ENCODE peak calls at places on chromosomes 4 and X, in ten cellular contexts. W, L, V, J, C, F, E, D, A and B are unnamed samples. For H3K4me1, the result is how much of the 10 kb centered on the place peaks cover.

GRCh38 chrX:40663880-40664630 is 16.7 kb upstream of the CXorf38 start:
- DNase-seq in W (peak), L (no peak), V (peak), J (no peak), C (peak), F (peak), E (no peak), D (peak), A (peak), B (no peak)

GRCh38 chrX:34884693-34885277 is 57.8 kb upstream of the FAM47B start:
- DNase-seq in W (peak), L (no peak), V (peak), J (no peak), C (no peak), F (peak), E (no peak), D (peak), A (no peak), B (no peak)

GRCh38 chr4:182978152-182978827 is 61.1 kb upstream of the DCTD start:
- DNase-seq in W (no peak), L (no peak), V (peak), J (no peak), C (peak), F (peak), E (no peak), D (peak), A (no peak), B (no peak)

GRCh38 chr4:147550626-147551250 is 66.5 kb upstream of the TMEM184C start:
- DNase-seq in W (peak), L (no peak), V (no peak), J (no peak), C (no peak), F (peak), E (no peak), D (peak), A (no peak), B (no peak)

GRCh38 chr4:181213562-181213961 is 1029.6 kb upstream of the TENM3 start:
- DNase-seq in W (peak), L (no peak), V (no peak), J (no peak), C (no peak), F (no peak), E (no peak), D (no peak), A (no peak), B (no peak)

GRCh38 chr4:107806196-107806595 is 18.5 kb upstream of the SGMS2 start:
- DNase-seq in W (no peak), L (no peak), V (no peak), J (no peak), C (no peak), F (no peak), E (no peak), D (peak), A (no peak), B (no peak)

GRCh38 chr4:134216436-134216835 is 14.8 kb upstream of the PABPC4L start:
- DNase-seq in W (no peak), L (no peak), V (peak), J (no peak), C (peak), F (peak), E (no peak), D (peak), A (no peak), B (no peak)

GRCh38 chr4:12679217-12679616 is 804.9 kb downstream of the RAB28 start:
- DNase-seq in W (no peak), L (no peak), V (peak), J (no peak), C (peak), F (no peak), E (no peak), D (peak), A (no peak), B (no peak)

GRCh38 chr4:8123865-8124264 is 34.7 kb downstream of the ABLIM2 start:
- DNase-seq in W (no peak), L (no peak), V (no peak), J (no peak), C (no peak), F (no peak), E (no peak), D (no peak), A (no peak), B (no peak)

GRCh38 chr4:8123389-8123788 is 35.2 kb downstream of the ABLIM2 start:
- DNase-seq in W (no peak), L (no peak), V (no peak), J (no peak), C (peak), F (no peak), E (no peak), D (peak), A (no peak), B (no peak)

GRCh38 chr4:8121236-8122015 is 37.2 kb downstream of the ABLIM2 start:
- DNase-seq in W (no peak), L (no peak), V (no peak), J (no peak), C (no peak), F (no peak), E (no peak), D (no peak), A (no peak), B (no peak)

GRCh38 chr4:8120518-8120917 is 38.1 kb downstream of the ABLIM2 start:
- DNase-seq in W (no peak), L (no peak), V (no peak), J (no peak), C (no peak), F (no peak), E (no peak), D (no peak), A (no peak), B (no peak)

GRCh38 chr4:8122746-8123145 is 35.9 kb downstream of the ABLIM2 start:
- DNase-seq in W (no peak), L (no peak), V (no peak), J (no peak), C (no peak), F (no peak), E (no peak), D (no peak), A (no peak), B (no peak)
- H3K4me1 ChIP-seq in W (under half), L (under half), V (under half), J (under half), C (under half), F (under half), E (under half), D (under half), A (under half), B (half or more)

DNA sequence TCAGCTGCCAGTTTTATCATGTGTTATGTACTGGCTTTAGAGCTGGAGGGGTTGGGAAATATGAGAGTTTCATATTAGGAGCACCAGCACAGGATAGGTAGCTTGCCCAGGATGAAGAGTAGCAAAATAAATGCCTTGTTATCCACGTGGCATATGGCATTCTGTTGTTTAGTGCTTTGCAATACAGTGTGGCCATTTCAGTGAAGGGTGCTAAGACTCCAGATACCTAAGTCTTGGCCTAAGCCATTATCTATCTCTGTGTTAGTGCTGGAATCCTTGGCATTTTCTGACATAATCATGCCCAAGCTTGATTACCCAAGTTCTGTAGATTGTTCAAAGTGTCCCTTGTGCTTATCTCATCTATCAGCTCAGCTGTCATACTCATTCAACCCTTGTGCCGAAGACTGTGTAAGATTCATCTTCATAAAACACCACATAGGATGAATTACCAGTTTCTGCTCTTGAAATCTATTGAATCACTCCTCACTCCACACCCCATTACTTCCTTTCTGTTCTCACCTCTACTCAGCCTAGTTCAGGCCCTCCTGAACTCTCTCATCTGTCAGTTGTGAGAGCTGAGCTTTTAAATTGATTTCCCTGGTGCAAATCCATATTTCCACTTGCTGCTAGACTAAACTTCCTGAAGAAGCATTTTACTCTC is 73.5 kb downstream of the CLCN5 start:
- DNase-seq in W (no peak), L (no peak), V (no peak), J (no peak), C (peak), F (no peak), E (no peak), D (peak), A (no peak), B (no peak)
- H3K27ac ChIP-seq in W (no peak), L (no peak), V (peak), J (no peak), C (no peak), F (no peak), E (no peak), D (peak), A (no peak), B (peak)

GRCh38 chr4:7051144-7051495 is 7.9 kb downstream of the TADA2B start:
- DNase-seq in W (no peak), L (no peak), V (no peak), J (no peak), C (no peak), F (no peak), E (no peak), D (no peak), A (no peak), B (no peak)
- H3K4me1 ChIP-seq in W (under half), L (under half), V (under half), J (under half), C (under half), F (under half), E (half or more), D (under half), A (under half), B (under half)

GRCh38 chrX:48523682-48524081 is 2.1 kb downstream of the EBP start:
- DNase-seq in W (no peak), L (no peak), V (no peak), J (no peak), C (no peak), F (no peak), E (no peak), D (no peak), A (no peak), B (no peak)

GRCh38 chrX:48521353-48522243 is at the start of gene EBP:
- DNase-seq in W (peak), L (peak), V (peak), J (peak), C (peak), F (peak), E (peak), D (peak), A (peak), B (peak)

GRCh38 chrX:48520455-48520854 is 1.2 kb upstream of the EBP start:
- DNase-seq in W (no peak), L (no peak), V (no peak), J (no peak), C (no peak), F (no peak), E (no peak), D (no peak), A (no peak), B (no peak)

GRCh38 chrX:48522291-48522690 is 683 bp downstream of the EBP start:
- DNase-seq in W (no peak), L (no peak), V (no peak), J (peak), C (no peak), F (no peak), E (no peak), D (no peak), A (no peak), B (no peak)

DNA sequence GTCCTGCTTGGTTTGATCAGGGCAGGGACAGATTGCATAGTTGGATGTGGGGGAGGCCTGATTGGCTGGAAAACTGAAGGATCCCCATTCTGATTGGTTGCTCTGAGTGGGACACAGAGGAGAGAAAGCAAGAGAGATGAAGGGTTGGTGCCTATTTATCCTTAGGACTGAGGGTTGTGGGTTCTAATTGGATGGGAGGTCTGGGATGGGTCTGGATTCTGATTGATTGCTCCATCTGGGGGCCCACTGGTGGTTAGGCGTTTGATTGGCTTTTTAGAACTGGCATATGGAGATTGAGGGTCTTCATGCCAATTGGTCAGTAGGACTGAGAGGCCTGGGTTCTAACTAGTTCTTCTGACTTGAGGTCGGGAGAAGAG is 644 bp upstream of the EBP start:
- DNase-seq in W (no peak), L (no peak), V (no peak), J (no peak), C (peak), F (no peak), E (no peak), D (no peak), A (peak), B (no peak)
- H3K27ac ChIP-seq in W (no peak), L (peak), V (no peak), J (no peak), C (no peak), F (no peak), E (peak), D (peak), A (peak), B (no peak)

DNA sequence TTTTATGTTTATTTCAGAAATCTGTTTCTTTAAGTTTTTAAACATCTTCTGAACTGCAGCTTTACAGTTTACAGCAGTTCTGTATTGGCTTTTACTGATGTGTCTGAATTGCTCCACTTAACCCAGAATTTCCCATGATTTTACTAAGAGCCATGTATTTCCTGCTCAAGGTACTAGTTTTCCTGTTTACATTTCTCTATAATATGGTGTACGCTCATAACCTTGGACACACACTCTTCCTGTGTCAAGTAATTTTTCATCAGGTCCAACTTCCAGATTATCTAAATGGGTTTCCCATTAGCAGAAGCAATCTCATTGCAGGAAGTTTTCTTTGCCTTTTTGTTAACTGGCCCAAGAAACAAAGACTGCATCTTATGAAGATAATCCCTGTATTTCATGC is 12.3 kb downstream of the ELF2 start:
- DNase-seq in W (no peak), L (no peak), V (no peak), J (no peak), C (no peak), F (no peak), E (no peak), D (no peak), A (no peak), B (no peak)
- H3K4me1 ChIP-seq in W (under half), L (under half), V (under half), J (under half), C (under half), F (under half), E (half or more), D (under half), A (under half), B (half or more)

DNA sequence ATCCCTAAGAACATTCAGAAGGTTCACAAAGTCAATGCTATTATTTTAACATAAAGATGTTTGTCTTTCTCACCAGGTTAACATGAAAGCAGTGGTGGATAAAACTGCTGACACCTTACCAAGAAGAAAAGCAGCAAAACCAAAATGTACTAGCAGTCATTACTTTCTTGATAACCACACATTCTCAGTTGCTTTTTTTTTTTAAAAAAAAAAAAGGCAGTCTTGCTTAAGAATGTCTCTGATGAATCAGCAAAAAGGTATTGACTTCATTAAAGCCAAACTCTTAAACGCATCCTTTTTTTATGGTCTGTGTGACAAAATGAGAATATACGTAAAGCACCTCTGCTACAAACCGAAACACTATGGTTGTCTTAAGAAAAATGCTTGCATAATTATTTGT is 31.9 kb downstream of the CDKL2 start:
- DNase-seq in W (peak), L (no peak), V (peak), J (no peak), C (peak), F (peak), E (no peak), D (peak), A (no peak), B (no peak)
- H3K27ac ChIP-seq in W (no peak), L (no peak), V (no peak), J (no peak), C (no peak), F (no peak), E (no peak), D (no peak), A (no peak), B (no peak)

DNA sequence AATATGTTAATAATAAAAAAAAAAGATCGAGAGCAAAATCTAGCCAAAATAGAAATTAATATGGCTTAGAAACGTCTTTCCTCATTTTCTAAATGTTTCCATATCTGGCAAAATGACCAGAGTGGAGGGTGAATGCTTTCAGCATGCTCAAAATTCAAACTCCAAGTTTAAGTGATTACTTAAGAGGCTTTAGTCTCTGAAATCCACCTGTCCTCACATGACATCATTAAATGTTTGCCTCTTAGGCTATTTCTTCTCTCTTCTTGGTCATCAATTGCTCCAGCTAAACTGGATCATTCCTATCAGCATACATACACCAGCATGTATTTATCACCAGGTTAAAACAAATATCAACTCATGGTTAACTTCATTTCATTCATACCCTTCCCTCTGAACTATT is 54.5 kb upstream of the ATXN3L start:
- DNase-seq in W (no peak), L (no peak), V (no peak), J (no peak), C (no peak), F (no peak), E (no peak), D (no peak), A (no peak), B (no peak)
- H3K4me1 ChIP-seq in W (under half), L (under half), V (under half), J (under half), C (under half), F (under half), E (under half), D (under half), A (under half), B (under half)

GRCh38 chr4:8100696-8101095 is 57.9 kb downstream of the ABLIM2 start:
- DNase-seq in W (no peak), L (no peak), V (no peak), J (no peak), C (no peak), F (no peak), E (no peak), D (peak), A (no peak), B (no peak)

GRCh38 chr4:8101796-8102355 is 56.7 kb downstream of the ABLIM2 start:
- DNase-seq in W (no peak), L (no peak), V (no peak), J (no peak), C (no peak), F (no peak), E (no peak), D (no peak), A (no peak), B (no peak)

GRCh38 chr4:8099981-8100464 is 58.6 kb downstream of the ABLIM2 start:
- DNase-seq in W (no peak), L (no peak), V (no peak), J (no peak), C (no peak), F (no peak), E (no peak), D (peak), A (no peak), B (peak)

GRCh38 chr4:8102831-8103230 is 55.8 kb downstream of the ABLIM2 start:
- DNase-seq in W (no peak), L (no peak), V (no peak), J (no peak), C (no peak), F (no peak), E (no peak), D (no peak), A (no peak), B (no peak)

GRCh38 chr4:8101213-8101781 is 57.3 kb downstream of the ABLIM2 start:
- DNase-seq in W (no peak), L (peak), V (no peak), J (no peak), C (no peak), F (no peak), E (peak), D (peak), A (no peak), B (peak)
- H3K27ac ChIP-seq in W (no peak), L (peak), V (no peak), J (no peak), C (no peak), F (no peak), E (no peak), D (no peak), A (no peak), B (peak)

GRCh38 chrX:44422631-44423030 is 79.2 kb upstream of the EFHC2 start:
- DNase-seq in W (no peak), L (no peak), V (peak), J (no peak), C (no peak), F (no peak), E (no peak), D (no peak), A (no peak), B (no peak)
- H3K4me1 ChIP-seq in W (under half), L (under half), V (under half), J (under half), C (under half), F (under half), E (under half), D (under half), A (under half), B (under half)